ENCODE peak calls at places on chromosomes 6 and 20, in four cellular contexts. One of them, this sample, is unnamed.

GRCh38 chr20:51373713-51374481 is 168.6 kb downstream of the NFATC2 start:
- DNase-seq in fibroblast of lung: no peak
- DNase-seq in tibial nerve: no peak
- DNase-seq in ascending aorta: no peak
- DNase-seq in this sample: peak

GRCh38 chr6:158631678-158632537 is 12.6 kb downstream of the DYNLT1 start:
- DNase-seq in fibroblast of lung: peak
- DNase-seq in tibial nerve: no peak
- DNase-seq in ascending aorta: peak
- DNase-seq in this sample: peak

GRCh38 chr6:77124604-77125003 is 338.7 kb downstream of the HTR1B start:
- DNase-seq in fibroblast of lung: no peak
- DNase-seq in tibial nerve: no peak
- DNase-seq in ascending aorta: no peak
- DNase-seq in this sample: peak

GRCh38 chr6:134850906-134851305 is 99.0 kb downstream of the ALDH8A1 start:
- DNase-seq in fibroblast of lung: no peak
- DNase-seq in tibial nerve: no peak
- DNase-seq in ascending aorta: no peak
- DNase-seq in this sample: peak

GRCh38 chr6:120077489-120077888 is 727.9 kb upstream of the MAN1A1 start:
- DNase-seq in fibroblast of lung: peak
- DNase-seq in tibial nerve: no peak
- DNase-seq in ascending aorta: no peak
- DNase-seq in this sample: peak

GRCh38 chr6:109299695-109300564 is 82.3 kb downstream of the CD164 start:
- DNase-seq in fibroblast of lung: no peak
- DNase-seq in tibial nerve: no peak
- DNase-seq in ascending aorta: peak
- DNase-seq in this sample: no peak

GRCh38 chr6:81950877-81951276 is 198.4 kb upstream of the TENT5A start:
- DNase-seq in fibroblast of lung: peak
- DNase-seq in tibial nerve: no peak
- DNase-seq in ascending aorta: no peak
- DNase-seq in this sample: peak

GRCh38 chr6:42441059-42441471 is 10.7 kb downstream of the TRERF1 start:
- DNase-seq in fibroblast of lung: peak
- DNase-seq in tibial nerve: peak
- DNase-seq in ascending aorta: no peak
- DNase-seq in this sample: peak

GRCh38 chr6:26048590-26048989 is 38.6 kb upstream of the HFE start:
- DNase-seq in fibroblast of lung: no peak
- DNase-seq in tibial nerve: no peak
- DNase-seq in ascending aorta: no peak
- DNase-seq in this sample: no peak

GRCh38 chr6:5478380-5478779 is 217.1 kb downstream of the FARS2 start:
- DNase-seq in fibroblast of lung: no peak
- DNase-seq in tibial nerve: no peak
- DNase-seq in ascending aorta: no peak
- DNase-seq in this sample: no peak

GRCh38 chr6:7993952-7994351 is 70.2 kb downstream of the BLOC1S5 start:
- DNase-seq in fibroblast of lung: no peak
- DNase-seq in tibial nerve: no peak
- DNase-seq in ascending aorta: no peak
- DNase-seq in this sample: no peak

GRCh38 chr20:36084897-36085617 is 69.5 kb upstream of the EPB41L1 start:
- DNase-seq in fibroblast of lung: peak
- DNase-seq in tibial nerve: no peak
- DNase-seq in ascending aorta: no peak
- DNase-seq in this sample: peak

GRCh38 chr20:64254571-64255360 is 782 bp upstream of the PCMTD2 start:
- DNase-seq in fibroblast of lung: no peak
- DNase-seq in tibial nerve: no peak
- DNase-seq in ascending aorta: no peak
- DNase-seq in this sample: no peak

GRCh38 chr6:113120214-113120576 is 737.0 kb upstream of the MARCKS start:
- DNase-seq in fibroblast of lung: peak
- DNase-seq in tibial nerve: no peak
- DNase-seq in ascending aorta: no peak
- DNase-seq in this sample: peak

GRCh38 chr20:38883081-38883980 is 42.9 kb upstream of the FAM83D start:
- DNase-seq in fibroblast of lung: no peak
- DNase-seq in tibial nerve: no peak
- DNase-seq in ascending aorta: no peak
- DNase-seq in this sample: peak

GRCh38 chr20:47799116-47799715 is 13.9 kb upstream of the SULF2 start:
- DNase-seq in fibroblast of lung: no peak
- DNase-seq in tibial nerve: no peak
- DNase-seq in ascending aorta: no peak
- DNase-seq in this sample: no peak

GRCh38 chr6:160065200-160065599 is 56.4 kb upstream of the SLC22A1 start:
- DNase-seq in fibroblast of lung: no peak
- DNase-seq in tibial nerve: no peak
- DNase-seq in ascending aorta: no peak
- DNase-seq in this sample: no peak

GRCh38 chr6:120384671-120385070 is 949.6 kb downstream of the TBC1D32 start:
- DNase-seq in fibroblast of lung: peak
- DNase-seq in tibial nerve: no peak
- DNase-seq in ascending aorta: no peak
- DNase-seq in this sample: peak

GRCh38 chr6:16684195-16684689 is 77.0 kb downstream of the ATXN1 start:
- DNase-seq in fibroblast of lung: peak
- DNase-seq in tibial nerve: no peak
- DNase-seq in ascending aorta: no peak
- DNase-seq in this sample: peak

GRCh38 chr6:34514593-34515472 is 41.3 kb downstream of the SPDEF start:
- DNase-seq in fibroblast of lung: peak
- DNase-seq in tibial nerve: peak
- DNase-seq in ascending aorta: no peak
- DNase-seq in this sample: peak

GRCh38 chr20:31811796-31812728 is 7.1 kb upstream of the MYLK2 start:
- DNase-seq in fibroblast of lung: peak
- DNase-seq in tibial nerve: no peak
- DNase-seq in ascending aorta: no peak
- DNase-seq in this sample: peak

GRCh38 chr20:59850018-59850641 is 83.3 kb downstream of the SYCP2 start:
- DNase-seq in fibroblast of lung: peak
- DNase-seq in tibial nerve: no peak
- DNase-seq in ascending aorta: no peak
- DNase-seq in this sample: peak

GRCh38 chr6:134245041-134245440 is 72.9 kb downstream of the SGK1 start:
- DNase-seq in fibroblast of lung: peak
- DNase-seq in tibial nerve: no peak
- DNase-seq in ascending aorta: no peak
- DNase-seq in this sample: peak

GRCh38 chr6:154539593-154540269 is 29.2 kb upstream of the CNKSR3 start:
- DNase-seq in fibroblast of lung: no peak
- DNase-seq in tibial nerve: no peak
- DNase-seq in ascending aorta: no peak
- DNase-seq in this sample: no peak

GRCh38 chr6:68651018-68651985 is 16.2 kb downstream of the ADGRB3 start:
- DNase-seq in fibroblast of lung: peak
- DNase-seq in tibial nerve: no peak
- DNase-seq in ascending aorta: no peak
- DNase-seq in this sample: peak

GRCh38 chr6:57173056-57173885 is 1.1 kb downstream of the BAG2 start:
- DNase-seq in fibroblast of lung: peak
- DNase-seq in tibial nerve: no peak
- DNase-seq in ascending aorta: no peak
- DNase-seq in this sample: peak

GRCh38 chr20:57009355-57009754 is 257.1 kb downstream of the BMP7 start:
- DNase-seq in fibroblast of lung: no peak
- DNase-seq in tibial nerve: no peak
- DNase-seq in ascending aorta: no peak
- DNase-seq in this sample: no peak

GRCh38 chr6:106886922-106887797 is 87.4 kb downstream of the CD24 start:
- DNase-seq in fibroblast of lung: no peak
- DNase-seq in tibial nerve: no peak
- DNase-seq in ascending aorta: no peak
- DNase-seq in this sample: no peak

GRCh38 chr6:106886444-106886843 is 88.1 kb downstream of the CD24 start:
- DNase-seq in fibroblast of lung: no peak
- DNase-seq in tibial nerve: no peak
- DNase-seq in ascending aorta: no peak
- DNase-seq in this sample: no peak

GRCh38 chr6:106890447-106890846 is 84.1 kb downstream of the CD24 start:
- DNase-seq in fibroblast of lung: no peak
- DNase-seq in tibial nerve: no peak
- DNase-seq in ascending aorta: no peak
- DNase-seq in this sample: no peak

GRCh38 chr6:106892186-106892585 is 82.3 kb downstream of the CD24 start:
- DNase-seq in fibroblast of lung: no peak
- DNase-seq in tibial nerve: no peak
- DNase-seq in ascending aorta: no peak
- DNase-seq in this sample: no peak

DNA sequence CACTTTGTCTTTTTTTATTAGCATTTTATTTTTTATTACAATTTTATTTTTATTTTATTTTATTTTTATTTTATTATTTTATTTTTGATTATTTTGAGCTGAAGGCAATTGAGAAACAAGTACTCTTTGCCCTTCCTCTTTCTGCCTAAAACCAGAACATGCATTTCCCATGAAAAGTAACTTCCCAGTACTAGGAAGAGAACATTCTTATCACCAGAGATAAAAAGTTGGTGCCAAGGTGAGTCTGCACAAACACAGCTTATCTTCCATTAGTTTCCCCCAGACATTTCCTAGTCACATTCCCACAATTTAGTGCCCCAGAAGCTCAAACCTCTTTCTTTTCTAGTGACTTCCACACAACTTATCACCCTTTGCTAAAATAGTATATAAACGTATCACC is 84.8 kb downstream of the CD24 start:
- DNase-seq in fibroblast of lung: no peak
- DNase-seq in tibial nerve: no peak
- DNase-seq in ascending aorta: no peak
- DNase-seq in this sample: no peak
- H3K4me3 ChIP-seq in fibroblast of lung: no peak
- H3K4me3 ChIP-seq in tibial nerve: no peak
- H3K4me3 ChIP-seq in ascending aorta: no peak
- H3K4me3 ChIP-seq in this sample: no peak

GRCh38 chr6:156774872-156775405 is 2.2 kb upstream of the ARID1B start:
- DNase-seq in fibroblast of lung: no peak
- DNase-seq in tibial nerve: peak
- DNase-seq in ascending aorta: no peak
- DNase-seq in this sample: no peak

GRCh38 chr6:156777577-156777865 is 343 bp downstream of the ARID1B start:
- DNase-seq in fibroblast of lung: no peak
- DNase-seq in tibial nerve: no peak
- DNase-seq in ascending aorta: no peak
- DNase-seq in this sample: no peak

GRCh38 chr6:156775717-156776116 is 1.5 kb upstream of the ARID1B start:
- DNase-seq in fibroblast of lung: no peak
- DNase-seq in tibial nerve: no peak
- DNase-seq in ascending aorta: no peak
- DNase-seq in this sample: no peak

GRCh38 chr6:156776841-156777576 is at the start of gene ARID1B:
- DNase-seq in fibroblast of lung: peak
- DNase-seq in tibial nerve: peak
- DNase-seq in ascending aorta: peak
- DNase-seq in this sample: peak

GRCh38 chr6:156776470-156776840 is 723 bp upstream of the ARID1B start:
- DNase-seq in fibroblast of lung: peak
- DNase-seq in tibial nerve: peak
- DNase-seq in ascending aorta: no peak
- DNase-seq in this sample: peak
- TF ChIP-seq CTCF in fibroblast of lung: no peak
- TF ChIP-seq CTCF in tibial nerve: no peak
- TF ChIP-seq CTCF in ascending aorta: no peak
- TF ChIP-seq CTCF in this sample: no peak

DNA sequence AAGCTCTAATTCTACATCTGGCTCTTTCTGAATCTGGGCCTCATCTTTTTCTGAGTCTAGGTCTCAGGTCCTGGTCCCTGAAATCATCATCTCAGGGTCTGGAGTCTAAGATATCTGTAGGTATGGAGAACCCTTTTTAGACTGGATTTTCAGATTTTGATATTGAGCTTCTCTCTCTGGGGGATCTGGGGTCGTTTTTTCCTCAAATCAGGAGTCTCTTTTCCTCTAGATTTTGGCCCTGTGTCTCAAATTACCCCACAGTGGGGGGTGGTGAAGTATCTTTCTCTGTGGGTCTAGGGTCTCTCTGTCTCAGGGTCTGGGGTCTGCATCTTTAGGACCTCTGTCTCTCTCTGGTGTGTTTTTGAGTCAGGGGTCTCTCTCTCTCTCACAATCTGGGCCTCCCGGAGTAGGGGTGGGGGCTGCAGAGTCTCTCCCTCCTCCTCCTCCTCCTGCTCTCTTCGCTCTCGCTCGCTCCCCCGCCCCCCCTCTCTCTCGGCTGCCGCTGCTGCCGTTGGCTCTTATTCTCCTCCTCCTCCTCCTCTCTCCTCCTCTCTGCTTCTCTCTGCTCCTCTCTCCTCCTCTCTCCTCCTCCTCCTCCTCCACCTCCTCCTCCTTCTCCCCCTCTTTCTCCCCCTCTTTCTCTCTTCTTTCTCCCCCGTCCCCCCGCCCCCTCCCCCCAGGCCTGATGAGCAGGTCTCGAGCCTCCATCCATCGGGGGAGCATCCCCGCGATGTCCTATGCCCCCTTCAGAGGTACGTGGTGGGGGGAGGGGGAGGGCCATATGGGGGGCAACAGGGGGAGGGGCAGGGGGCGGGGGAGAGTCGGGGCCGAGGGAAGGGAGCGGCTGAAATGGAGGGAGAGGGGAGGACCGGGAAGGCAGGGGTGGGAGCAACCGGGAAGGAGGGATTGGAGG is at the start of gene SYNGAP1:
- DNase-seq in fibroblast of lung: peak
- DNase-seq in tibial nerve: peak
- DNase-seq in ascending aorta: peak
- DNase-seq in this sample: peak
- H3K4me3 ChIP-seq in fibroblast of lung: peak
- H3K4me3 ChIP-seq in tibial nerve: peak
- H3K4me3 ChIP-seq in ascending aorta: peak
- H3K4me3 ChIP-seq in this sample: peak

DNA sequence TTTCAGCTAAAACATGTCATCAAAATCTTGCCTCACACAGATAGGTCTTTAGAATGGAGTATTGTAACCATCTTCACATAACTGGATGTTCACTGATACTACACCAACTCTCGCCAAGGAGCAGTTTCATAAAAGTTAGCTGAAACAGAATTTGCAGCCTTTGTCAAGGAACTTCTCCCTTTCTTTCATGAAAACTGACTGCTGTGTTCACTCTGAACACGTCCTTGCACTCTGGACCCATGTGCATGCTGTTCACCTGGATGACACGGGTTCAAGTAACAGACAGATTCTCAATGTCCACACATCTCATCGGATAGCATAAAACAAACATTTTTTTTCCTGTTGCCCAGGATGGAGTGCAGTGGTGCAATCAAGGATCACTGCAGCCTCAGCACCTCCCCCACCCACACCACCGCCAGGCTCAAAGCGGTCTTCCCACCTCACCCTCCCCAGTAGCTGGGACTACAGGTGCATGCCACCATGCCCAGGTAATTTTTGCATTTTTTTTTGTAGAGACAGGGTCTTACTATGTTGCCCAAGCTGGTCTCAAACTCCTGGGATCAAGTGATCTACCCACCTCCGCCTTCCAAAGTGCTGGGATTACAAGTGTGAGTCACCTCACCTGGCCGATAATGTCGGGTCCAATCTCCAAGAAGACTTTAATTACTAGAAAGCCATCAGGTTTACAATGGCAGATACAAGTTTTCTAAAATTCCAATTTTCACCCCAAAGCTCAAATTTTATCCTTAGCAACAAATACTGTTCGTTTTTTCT is 9.4 kb downstream of the DIDO1 start:
- DNase-seq in fibroblast of lung: no peak
- DNase-seq in tibial nerve: no peak
- DNase-seq in ascending aorta: no peak
- DNase-seq in this sample: no peak
- TF ChIP-seq CTCF in fibroblast of lung: no peak
- TF ChIP-seq CTCF in tibial nerve: no peak
- TF ChIP-seq CTCF in ascending aorta: no peak
- TF ChIP-seq CTCF in this sample: no peak

This sample was measured in choroid plexus epithelial cell.